ENCODE peak calls at places on chromosomes 2 and 18, in seven cellular contexts. I is cardiac muscle cell, M is endothelial cell of umbilical vein, W is astrocyte, C is colonic mucosa, S is A673, B is neural progenitor cell. V is an unnamed sample.

GRCh38 chr2:120849278-120849677 is 113.6 kb downstream of the GLI2 start:
- DNase-seq in I (no peak), M (no peak), W (no peak), C (no peak), S (no peak), B (no peak), V (no peak)

GRCh38 chr2:231710751-231711676 is 2.7 kb downstream of the PTMA start:
- DNase-seq in I (peak; percentile 38), M (peak; percentile 37), W (no peak), C (peak; percentile 60), S (no peak), B (peak; percentile 58), V (no peak)

GRCh38 chr2:106759962-106760361 is 126.0 kb downstream of the ST6GAL2 start:
- DNase-seq in I (no peak), M (no peak), W (no peak), C (no peak), S (no peak), B (no peak), V (no peak)

GRCh38 chr2:235724964-235725603 is 231.2 kb downstream of the AGAP1 start:
- DNase-seq in I (peak; percentile 7), M (no peak), W (no peak), C (no peak), S (no peak), B (no peak), V (no peak)

GRCh38 chr2:205527801-205528200 is 154.5 kb upstream of the NRP2 start:
- DNase-seq in I (no peak), M (no peak), W (peak; percentile 10), C (no peak), S (no peak), B (no peak), V (no peak)

GRCh38 chr2:121101093-121101715 is 183.8 kb downstream of the TFCP2L1 start:
- DNase-seq in I (no peak), M (no peak), W (no peak), C (no peak), S (no peak), B (no peak), V (no peak)

GRCh38 chr2:112582314-112582746 is 2.1 kb upstream of the CHCHD5 start:
- DNase-seq in I (peak; percentile 80), M (peak; percentile 69), W (peak; percentile 30), C (peak; percentile 29), S (peak; percentile 81), B (peak; percentile 35), V (peak; percentile 21)

GRCh38 chr2:10665833-10666232 is 23.9 kb downstream of the NOL10 start:
- DNase-seq in I (no peak), M (no peak), W (no peak), C (no peak), S (no peak), B (no peak), V (no peak)

GRCh38 chr2:226426292-226426736 is 373.3 kb downstream of the IRS1 start:
- DNase-seq in I (peak; percentile 89), M (no peak), W (peak; percentile 93), C (no peak), S (peak; percentile 32), B (no peak), V (peak; percentile 93)

GRCh38 chr2:104658149-104658839 is 195.6 kb upstream of the POU3F3 start:
- DNase-seq in I (peak; percentile 16), M (no peak), W (peak; percentile 5), C (no peak), S (peak; percentile 3), B (peak; percentile 66), V (no peak)

GRCh38 chr2:170235860-170236638 is 58.1 kb downstream of the MYO3B start:
- DNase-seq in I (peak; percentile 68), M (peak; percentile 72), W (peak; percentile 33), C (no peak), S (peak; percentile 80), B (peak; percentile 84), V (no peak)

GRCh38 chr18:43392168-43392567 is 114.9 kb upstream of the SYT4 start:
- DNase-seq in I (no peak), M (no peak), W (no peak), C (no peak), S (no peak), B (no peak), V (no peak)

GRCh38 chr2:217625475-217626245 is 377.1 kb downstream of the TNS1 start:
- DNase-seq in I (no peak), M (no peak), W (peak; percentile 12), C (no peak), S (no peak), B (no peak), V (peak; percentile 26)

GRCh38 chr2:73836141-73836943 is 7.6 kb downstream of the STAMBP start:
- DNase-seq in I (no peak), M (no peak), W (no peak), C (no peak), S (no peak), B (no peak), V (no peak)

GRCh38 chr18:57846258-57846657 is 43.1 kb upstream of the ATP8B1 start:
- DNase-seq in I (peak; percentile 90), M (peak; percentile 87), W (peak; percentile 90), C (no peak), S (peak; percentile 82), B (no peak), V (peak; percentile 11)

GRCh38 chr2:925711-926110 is 24.9 kb upstream of the SNTG2 start:
- DNase-seq in I (no peak), M (no peak), W (no peak), C (no peak), S (no peak), B (no peak), V (no peak)

GRCh38 chr2:181258761-181259160 is 198.4 kb upstream of the ITGA4 start:
- DNase-seq in I (peak; percentile 66), M (no peak), W (peak; percentile 84), C (no peak), S (no peak), B (no peak), V (peak; percentile 15)

GRCh38 chr2:85445316-85446295 is 27.1 kb downstream of the SH2D6 start:
- DNase-seq in I (peak; percentile 85), M (no peak), W (peak; percentile 44), C (no peak), S (peak; percentile 51), B (no peak), V (peak; percentile 50)

GRCh38 chr2:42047488-42048317 is at the start of gene PKDCC:
- DNase-seq in I (peak; percentile 96), M (peak; percentile 62), W (peak; percentile 61), C (peak; percentile 83), S (peak; percentile 85), B (peak; percentile 95), V (peak; percentile 37)

GRCh38 chr18:79405019-79405780 is 9.5 kb downstream of the NFATC1 start:
- DNase-seq in I (no peak), M (no peak), W (no peak), C (no peak), S (no peak), B (no peak), V (no peak)

DNA sequence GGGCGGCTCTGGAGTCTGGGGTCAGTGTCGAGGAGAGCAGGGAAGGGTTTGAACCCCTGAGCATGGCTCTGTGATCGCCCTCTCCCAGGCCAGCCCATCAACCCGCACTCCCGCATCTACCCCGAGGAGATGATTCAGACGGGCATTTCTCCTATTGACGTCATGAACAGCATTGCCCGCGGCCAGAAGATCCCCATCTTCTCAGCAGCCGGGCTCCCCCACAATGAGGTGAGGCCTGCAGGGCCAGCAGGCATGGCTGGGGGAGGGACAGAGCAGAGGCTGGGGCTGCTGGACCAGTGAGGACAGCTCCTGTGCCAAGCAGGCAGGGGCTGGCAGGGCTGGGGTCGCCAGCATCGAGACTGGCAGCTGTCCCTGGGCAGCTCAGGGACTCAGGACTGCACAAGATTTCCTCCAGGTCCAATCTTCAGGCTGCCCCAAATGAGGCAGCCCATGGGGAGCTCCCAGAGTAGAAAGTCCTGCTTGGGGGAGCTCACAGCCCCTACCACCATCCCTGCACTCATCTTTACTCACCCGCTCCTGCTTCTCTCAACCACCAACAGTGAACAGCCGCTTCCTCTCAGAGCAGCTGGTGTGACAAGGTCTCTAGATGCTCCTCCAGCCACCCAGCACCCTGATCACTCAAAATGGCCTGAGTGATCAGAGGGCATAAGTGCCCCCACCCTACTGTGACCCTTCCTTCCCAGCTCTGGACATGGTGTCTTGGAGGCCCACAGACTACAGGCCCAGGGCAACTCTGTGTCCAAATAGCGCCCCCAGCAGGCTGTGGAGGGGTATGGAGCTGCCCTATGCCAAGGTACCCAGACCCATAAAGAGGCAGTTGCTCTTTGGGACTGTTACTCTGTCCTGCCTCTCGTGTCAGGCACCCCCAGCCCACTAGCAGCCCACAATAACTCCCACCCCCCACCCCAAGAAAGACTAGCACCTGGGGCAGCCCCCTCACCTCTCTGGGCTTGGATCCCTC is 18.3 kb upstream of the ANKRD53 start:
- DNase-seq in I (no peak), M (no peak), W (no peak), C (peak; percentile 14), S (no peak), B (peak; percentile 41), V (no peak)
- TF ChIP-seq CTCF in I (no peak), M (peak; percentile 6), W (no peak), C (no peak), S (peak; percentile 46), B (peak; percentile 47), V (no peak)

GRCh38 chr18:52343138-52343537 is 3.1 kb downstream of the DCC start:
- DNase-seq in I (no peak), M (no peak), W (no peak), C (no peak), S (peak; percentile 92), B (peak; percentile 71), V (no peak)

GRCh38 chr18:52339891-52340371 is at the start of gene DCC:
- DNase-seq in I (peak; percentile 49), M (no peak), W (peak; percentile 58), C (peak; percentile 24), S (peak; percentile 98), B (peak; percentile 87), V (peak; percentile 15)

GRCh38 chr18:52340466-52341378 is 725 bp downstream of the DCC start:
- DNase-seq in I (no peak), M (no peak), W (no peak), C (no peak), S (peak; percentile 37), B (peak; percentile 16), V (no peak)

GRCh38 chr18:52343731-52344340 is 3.8 kb downstream of the DCC start:
- DNase-seq in I (no peak), M (no peak), W (no peak), C (no peak), S (peak; percentile 91), B (no peak), V (no peak)

GRCh38 chr18:52341617-52342381 is 1.8 kb downstream of the DCC start:
- DNase-seq in I (no peak), M (no peak), W (no peak), C (no peak), S (peak; percentile 85), B (peak; percentile 73), V (no peak)
- H3K4me3 ChIP-seq in I (peak overlapping the region; percentile 31), M (no peak overlapping the region), W (peak overlapping the region; percentile 63), C (no peak overlapping the region), S (peak overlapping the region; percentile 96), B (peak overlapping the region; percentile 52), V (peak overlapping the region; percentile 57)

GRCh38 chr2:54916637-54917036 is 133.6 kb downstream of the RTN4 start:
- DNase-seq in I (no peak), M (no peak), W (no peak), C (no peak), S (no peak), B (no peak), V (no peak)
- H3K27ac ChIP-seq in I (no peak overlapping the region), M (no peak overlapping the region), W (no peak overlapping the region), C (no peak overlapping the region), S (no peak overlapping the region), B (no peak overlapping the region), V (no peak overlapping the region)

DNA sequence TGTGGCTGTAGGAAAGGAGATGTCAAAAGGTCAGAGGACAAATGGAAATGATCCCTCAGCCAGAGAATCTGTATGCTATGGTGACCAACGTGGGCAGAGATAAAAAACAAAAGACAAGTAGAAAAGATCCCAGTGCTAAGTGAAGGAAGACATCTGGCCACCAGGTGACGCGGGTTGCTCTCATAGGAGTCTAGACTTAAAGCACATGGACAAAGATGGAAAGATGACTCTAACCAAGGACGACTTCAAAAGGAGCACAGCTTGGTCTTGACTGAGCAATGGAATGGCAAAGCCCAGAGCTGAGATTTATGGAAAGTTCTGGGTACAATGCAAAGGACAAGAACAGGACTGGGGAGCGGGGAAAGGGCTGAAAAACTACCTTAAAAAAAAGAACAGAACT is 96.8 kb downstream of the CLIP4 start:
- DNase-seq in I (no peak), M (no peak), W (no peak), C (no peak), S (no peak), B (no peak), V (no peak)
- TF ChIP-seq CTCF in I (no peak), M (no peak), W (no peak), C (no peak), S (no peak), B (peak; percentile 47), V (peak; percentile 13)